ENCODE peak calls at places on chromosomes 12 and 14, in nine cellular contexts. Z, M, H, Q, P, L, T, Y and E are unnamed samples.

GRCh38 chr12:14635776-14636175 is 60.6 kb downstream of the GUCY2C start:
- DNase-seq in Z (no peak), M (no peak), H (no peak), Q (no peak), P (no peak), L (no peak), T (no peak), Y (no peak), E (no peak)

GRCh38 chr12:101963703-101964102 is 86.3 kb downstream of the DRAM1 start:
- DNase-seq in Z (no peak), M (no peak), H (no peak), Q (no peak), P (no peak), L (no peak), T (no peak), Y (no peak), E (peak)

GRCh38 chr12:46362895-46363581 is 9.5 kb downstream of the SLC38A2 start:
- DNase-seq in Z (no peak), M (no peak), H (peak), Q (no peak), P (no peak), L (no peak), T (no peak), Y (no peak), E (no peak)

GRCh38 chr14:106530423-106531107 is 1004.2 kb downstream of the TMEM121 start:
- DNase-seq in Z (no peak), M (no peak), H (no peak), Q (no peak), P (no peak), L (no peak), T (no peak), Y (no peak), E (no peak)

GRCh38 chr14:93008381-93008780 is 85.4 kb downstream of the CHGA start:
- DNase-seq in Z (no peak), M (no peak), H (peak), Q (no peak), P (no peak), L (peak), T (no peak), Y (peak), E (peak)

GRCh38 chr14:59252772-59253500 is 64.5 kb downstream of the DAAM1 start:
- DNase-seq in Z (no peak), M (no peak), H (no peak), Q (no peak), P (no peak), L (no peak), T (no peak), Y (no peak), E (no peak)

GRCh38 chr14:71048393-71048792 is 141.1 kb downstream of the PCNX1 start:
- DNase-seq in Z (no peak), M (no peak), H (no peak), Q (no peak), P (no peak), L (no peak), T (no peak), Y (no peak), E (no peak)

GRCh38 chr12:1324099-1324498 is 270.3 kb downstream of the FBXL14 start:
- DNase-seq in Z (no peak), M (no peak), H (no peak), Q (no peak), P (no peak), L (no peak), T (no peak), Y (no peak), E (no peak)

GRCh38 chr12:53805067-53805466 is 53.3 kb upstream of the CISTR start:
- DNase-seq in Z (no peak), M (no peak), H (peak), Q (no peak), P (no peak), L (peak), T (no peak), Y (peak), E (no peak)

GRCh38 chr12:72602616-72603015 is 330.4 kb downstream of the TRHDE start:
- DNase-seq in Z (no peak), M (no peak), H (no peak), Q (no peak), P (no peak), L (no peak), T (no peak), Y (no peak), E (no peak)

GRCh38 chr14:96105921-96106441 is 66.8 kb downstream of the C14orf132 start:
- DNase-seq in Z (peak), M (no peak), H (peak), Q (peak), P (no peak), L (no peak), T (no peak), Y (no peak), E (no peak)
- H3K27ac ChIP-seq in Z (peak), M (no peak), H (no peak), Q (peak), P (no peak), L (peak), T (no peak), Y (no peak), E (no peak)

GRCh38 chr12:57416039-57416996 is 14.5 kb downstream of the R3HDM2 start:
- DNase-seq in Z (no peak), M (no peak), H (peak), Q (no peak), P (no peak), L (peak), T (no peak), Y (peak), E (no peak)
- H3K27ac ChIP-seq in Z (no peak), M (no peak), H (no peak), Q (peak), P (no peak), L (no peak), T (no peak), Y (no peak), E (no peak)

DNA sequence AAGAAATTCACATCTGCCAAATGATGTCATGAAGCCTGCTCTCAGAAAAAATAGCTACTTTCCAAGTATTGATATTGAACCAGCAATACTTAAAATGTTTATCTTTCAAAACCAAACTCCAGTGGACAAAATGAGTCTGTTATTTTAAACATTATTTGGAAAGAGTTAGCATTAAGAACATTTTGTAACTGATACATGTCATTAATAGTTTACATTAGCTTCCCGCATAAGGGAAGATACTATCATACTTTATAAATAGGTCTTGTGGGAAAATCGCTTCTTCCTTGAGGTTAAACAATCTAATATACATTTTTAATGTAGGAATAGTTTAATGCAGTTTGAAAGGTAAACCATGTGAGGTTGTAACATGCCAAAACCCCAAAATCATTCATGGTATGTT is 73.3 kb upstream of the ATP2B1 start:
- DNase-seq in Z (no peak), M (no peak), H (peak), Q (no peak), P (no peak), L (peak), T (no peak), Y (no peak), E (no peak)
- H3K27ac ChIP-seq in Z (no peak), M (no peak), H (no peak), Q (no peak), P (no peak), L (no peak), T (no peak), Y (peak), E (no peak)

GRCh38 chr12:114921796-114922195 is 237.8 kb upstream of the TBX3 start:
- DNase-seq in Z (no peak), M (no peak), H (no peak), Q (no peak), P (no peak), L (no peak), T (no peak), Y (no peak), E (peak)
- H3K27ac ChIP-seq in Z (no peak), M (no peak), H (no peak), Q (no peak), P (no peak), L (no peak), T (no peak), Y (no peak), E (no peak)

GRCh38 chr12:124725099-124725498 is 138.6 kb downstream of the SCARB1 start:
- DNase-seq in Z (no peak), M (no peak), H (no peak), Q (no peak), P (no peak), L (no peak), T (no peak), Y (no peak), E (no peak)
- H3K27ac ChIP-seq in Z (peak), M (no peak), H (no peak), Q (no peak), P (no peak), L (no peak), T (no peak), Y (no peak), E (no peak)